ENCODE peak calls at places on chromosomes 2 and 18, in four cellular contexts. One of them, this sample, is unnamed.

GRCh38 chr2:50344509-50345106 is 687.3 kb downstream of the NRXN1 start:
- DNase-seq in osteoblast: no peak
- DNase-seq in fibroblast of the aortic adventitia: no peak
- DNase-seq in tibial artery: no peak
- DNase-seq in this sample: peak

GRCh38 chr2:132677661-132678060 is 7.7 kb upstream of the LYPD1 start:
- DNase-seq in osteoblast: no peak
- DNase-seq in fibroblast of the aortic adventitia: peak
- DNase-seq in tibial artery: no peak
- DNase-seq in this sample: no peak

GRCh38 chr2:39419282-39420223 is 17.5 kb downstream of the MAP4K3 start:
- DNase-seq in osteoblast: no peak
- DNase-seq in fibroblast of the aortic adventitia: peak
- DNase-seq in tibial artery: no peak
- DNase-seq in this sample: no peak

GRCh38 chr2:20925265-20925889 is 102.5 kb upstream of the LDAH start:
- DNase-seq in fibroblast of the aortic adventitia: no peak
- DNase-seq in tibial artery: no peak
- DNase-seq in osteoblast: no peak
- DNase-seq in this sample: no peak

GRCh38 chr2:134324942-134325341 is 71.1 kb downstream of the MGAT5 start:
- DNase-seq in fibroblast of the aortic adventitia: no peak
- DNase-seq in osteoblast: no peak
- DNase-seq in tibial artery: no peak
- DNase-seq in this sample: no peak

GRCh38 chr18:68342039-68342659 is 372.8 kb downstream of the TMX3 start:
- DNase-seq in osteoblast: no peak
- DNase-seq in fibroblast of the aortic adventitia: no peak
- DNase-seq in tibial artery: no peak
- DNase-seq in this sample: no peak

GRCh38 chr18:61953161-61953560 is 60.4 kb upstream of the RNF152 start:
- DNase-seq in fibroblast of the aortic adventitia: no peak
- DNase-seq in osteoblast: no peak
- DNase-seq in tibial artery: no peak
- DNase-seq in this sample: no peak

GRCh38 chr18:57859314-57859713 is 56.2 kb upstream of the ATP8B1 start:
- DNase-seq in fibroblast of the aortic adventitia: no peak
- DNase-seq in tibial artery: no peak
- DNase-seq in osteoblast: no peak
- DNase-seq in this sample: no peak

GRCh38 chr2:23418490-23418911 is 33.5 kb downstream of the KLHL29 start:
- DNase-seq in osteoblast: peak
- DNase-seq in fibroblast of the aortic adventitia: peak
- DNase-seq in tibial artery: no peak
- DNase-seq in this sample: no peak

GRCh38 chr2:113157108-113157896 is 16.5 kb upstream of the PSD4 start:
- DNase-seq in fibroblast of the aortic adventitia: no peak
- DNase-seq in tibial artery: no peak
- DNase-seq in osteoblast: peak
- DNase-seq in this sample: peak

GRCh38 chr2:122471779-122472178 is 716.3 kb downstream of the TSN start:
- DNase-seq in osteoblast: no peak
- DNase-seq in tibial artery: no peak
- DNase-seq in fibroblast of the aortic adventitia: no peak
- DNase-seq in this sample: no peak

GRCh38 chr2:67471681-67472080 is 74.5 kb downstream of the ETAA1 start:
- DNase-seq in osteoblast: no peak
- DNase-seq in tibial artery: no peak
- DNase-seq in fibroblast of the aortic adventitia: peak
- DNase-seq in this sample: no peak

GRCh38 chr2:67479256-67479655 is 82.1 kb downstream of the ETAA1 start:
- DNase-seq in tibial artery: no peak
- DNase-seq in osteoblast: no peak
- DNase-seq in fibroblast of the aortic adventitia: peak
- DNase-seq in this sample: no peak

GRCh38 chr2:67476808-67477790 is 80.0 kb downstream of the ETAA1 start:
- DNase-seq in osteoblast: no peak
- DNase-seq in fibroblast of the aortic adventitia: peak
- DNase-seq in tibial artery: no peak
- DNase-seq in this sample: no peak
- TF ChIP-seq CTCF in osteoblast: peak
- TF ChIP-seq CTCF in fibroblast of the aortic adventitia: peak
- TF ChIP-seq CTCF in tibial artery: peak
- TF ChIP-seq CTCF in this sample: no peak

DNA sequence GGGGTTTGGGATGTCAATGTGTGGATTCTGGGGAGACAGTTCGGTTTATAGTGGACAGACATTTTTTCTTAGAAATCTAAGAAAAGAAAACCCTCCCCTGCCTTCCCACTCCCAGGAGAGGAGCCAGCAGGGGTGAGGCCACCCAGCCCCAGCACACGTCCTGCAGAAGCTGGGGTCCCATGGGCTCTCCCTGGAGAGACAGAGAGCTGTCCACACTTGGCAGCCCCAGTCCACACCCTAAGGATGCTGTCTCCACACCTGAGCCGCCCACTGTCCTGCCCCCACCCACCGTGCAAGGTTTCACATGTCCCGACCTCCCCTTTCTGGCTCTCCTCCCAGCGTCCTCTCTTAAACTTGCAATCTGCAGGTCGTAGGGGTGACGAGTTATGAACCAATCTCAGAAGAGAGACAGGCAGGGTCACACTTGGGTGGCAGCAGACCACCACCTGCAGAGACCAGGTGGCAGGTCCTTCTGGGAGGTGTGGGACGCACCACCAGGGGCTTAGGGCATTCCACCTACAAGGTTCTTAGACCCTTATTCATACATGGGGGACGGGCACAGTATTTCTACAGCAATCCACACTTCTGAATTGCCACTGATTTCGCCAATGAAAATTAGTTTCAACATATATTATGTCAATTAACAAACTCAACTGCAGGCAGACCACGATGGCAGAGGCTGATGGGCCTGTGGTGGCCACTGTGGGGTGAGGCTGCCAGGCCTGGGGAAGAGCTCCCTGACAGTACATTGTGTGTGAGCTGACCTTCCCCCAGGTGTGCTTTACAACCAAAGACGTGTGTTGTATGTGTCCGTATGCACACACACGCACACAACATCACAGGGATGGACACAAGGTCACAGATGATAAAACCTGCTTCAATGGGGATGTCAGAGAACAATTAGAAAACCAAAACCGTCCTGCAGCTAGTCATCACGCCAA is 158.5 kb downstream of the TPO start:
- DNase-seq in osteoblast: no peak
- DNase-seq in fibroblast of the aortic adventitia: no peak
- DNase-seq in tibial artery: no peak
- DNase-seq in this sample: no peak
- TF ChIP-seq CTCF in osteoblast: no peak
- TF ChIP-seq CTCF in fibroblast of the aortic adventitia: no peak
- TF ChIP-seq CTCF in tibial artery: no peak
- TF ChIP-seq CTCF in this sample: no peak

DNA sequence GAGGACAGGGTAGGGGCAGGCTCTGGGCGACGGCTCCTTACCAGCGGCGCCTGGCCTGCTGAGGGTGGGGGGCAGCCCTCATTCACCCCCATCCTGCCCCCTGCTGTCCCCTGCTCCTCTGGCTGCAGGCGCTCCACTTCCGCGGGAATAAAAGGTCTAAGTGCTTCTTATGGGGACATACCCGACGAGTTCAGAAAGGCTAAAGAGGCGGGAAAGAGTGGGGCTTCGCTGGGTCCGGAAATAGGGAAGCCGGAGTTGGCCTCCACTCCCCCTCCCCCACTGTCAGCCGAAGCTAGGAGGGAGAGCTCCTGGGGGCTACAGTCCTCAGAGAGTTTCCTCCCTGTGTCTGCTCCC is 7.1 kb downstream of the GAD1 start:
- DNase-seq in osteoblast: peak
- DNase-seq in fibroblast of the aortic adventitia: no peak
- DNase-seq in tibial artery: no peak
- DNase-seq in this sample: no peak
- TF ChIP-seq CTCF in osteoblast: no peak
- TF ChIP-seq CTCF in fibroblast of the aortic adventitia: no peak
- TF ChIP-seq CTCF in tibial artery: no peak
- TF ChIP-seq CTCF in this sample: no peak

GRCh38 chr2:10327896-10328666 is 25.4 kb downstream of the HPCAL1 start:
- DNase-seq in osteoblast: no peak
- DNase-seq in tibial artery: no peak
- DNase-seq in fibroblast of the aortic adventitia: no peak
- DNase-seq in this sample: no peak
- TF ChIP-seq CTCF in osteoblast: no peak
- TF ChIP-seq CTCF in tibial artery: no peak
- TF ChIP-seq CTCF in fibroblast of the aortic adventitia: no peak
- TF ChIP-seq CTCF in this sample: no peak